ENCODE peak calls at places on chromosomes 1 and 21, in ten cellular contexts. A is MM.1S, F is foreskin fibroblast, O is coronary artery, X is glutamatergic neuron, Q is IMR-90, Y is HFF-Myc, Z is endothelial cell, C is GM13976, B is GM10248. W is an unnamed sample.

GRCh38 chr1:147897030-147897756 is 5.4 kb upstream of the GJA8 start:
- DNase-seq in A (no peak), F (no peak), O (no peak), X (no peak), Q (no peak), Y (no peak), Z (no peak), C (no peak), B (no peak), W (no peak)

GRCh38 chr1:116449578-116449977 is 76.5 kb downstream of the ATP1A1 start:
- DNase-seq in A (no peak), F (no peak), O (no peak), X (no peak), Q (no peak), Y (no peak), Z (no peak), C (no peak), B (no peak), W (no peak)

GRCh38 chr1:93616221-93616995 is 65.2 kb downstream of the BCAR3 start:
- DNase-seq in A (no peak), F (no peak), O (peak), X (no peak), Q (no peak), Y (no peak), Z (no peak), C (no peak), B (no peak), W (no peak)

GRCh38 chr1:31768939-31769704 is 5.0 kb upstream of the ADGRB2 start:
- DNase-seq in A (no peak), F (no peak), O (no peak), X (no peak), Q (no peak), Y (no peak), Z (no peak), C (no peak), B (no peak), W (no peak)

GRCh38 chr1:11484321-11484655 is 5.3 kb downstream of the DISP3 start:
- DNase-seq in A (no peak), F (no peak), O (no peak), X (no peak), Q (no peak), Y (no peak), Z (no peak), C (no peak), B (no peak), W (no peak)

GRCh38 chr1:28865997-28866650 is 48.2 kb upstream of the EPB41 start:
- DNase-seq in A (no peak), F (peak), O (no peak), X (no peak), Q (no peak), Y (no peak), Z (no peak), C (no peak), B (no peak), W (no peak)

GRCh38 chr1:154179951-154180687 is 11.8 kb downstream of the TPM3 start:
- DNase-seq in A (peak), F (no peak), O (no peak), X (no peak), Q (no peak), Y (no peak), Z (no peak), C (peak), B (peak), W (no peak)

GRCh38 chr1:63774617-63775417 is 1.0 kb downstream of the ROR1 start:
- DNase-seq in A (no peak), F (peak), O (peak), X (peak), Q (peak), Y (no peak), Z (peak), C (peak), B (peak), W (no peak)

GRCh38 chr21:37101384-37101783 is 28.3 kb downstream of the TTC3 start:
- DNase-seq in A (no peak), F (peak), O (no peak), X (no peak), Q (peak), Y (no peak), Z (no peak), C (no peak), B (no peak), W (no peak)

GRCh38 chr1:241464985-241465384 is 54.6 kb downstream of the FH start:
- DNase-seq in A (no peak), F (no peak), O (no peak), X (no peak), Q (no peak), Y (no peak), Z (no peak), C (no peak), B (no peak), W (no peak)

GRCh38 chr1:203176273-203176672 is 647 bp upstream of the MYBPH start:
- DNase-seq in A (no peak), F (no peak), O (no peak), X (no peak), Q (no peak), Y (no peak), Z (no peak), C (no peak), B (no peak), W (no peak)

GRCh38 chr1:203175237-203176181 is at the start of gene MYBPH:
- DNase-seq in A (no peak), F (peak), O (no peak), X (no peak), Q (no peak), Y (no peak), Z (no peak), C (no peak), B (no peak), W (no peak)

GRCh38 chr1:203178083-203178482 is 2.5 kb upstream of the MYBPH start:
- DNase-seq in A (no peak), F (peak), O (no peak), X (no peak), Q (peak), Y (no peak), Z (no peak), C (no peak), B (no peak), W (no peak)

GRCh38 chr1:203177471-203178039 is 1.9 kb upstream of the MYBPH start:
- DNase-seq in A (no peak), F (peak), O (no peak), X (no peak), Q (peak), Y (no peak), Z (no peak), C (no peak), B (no peak), W (no peak)

DNA sequence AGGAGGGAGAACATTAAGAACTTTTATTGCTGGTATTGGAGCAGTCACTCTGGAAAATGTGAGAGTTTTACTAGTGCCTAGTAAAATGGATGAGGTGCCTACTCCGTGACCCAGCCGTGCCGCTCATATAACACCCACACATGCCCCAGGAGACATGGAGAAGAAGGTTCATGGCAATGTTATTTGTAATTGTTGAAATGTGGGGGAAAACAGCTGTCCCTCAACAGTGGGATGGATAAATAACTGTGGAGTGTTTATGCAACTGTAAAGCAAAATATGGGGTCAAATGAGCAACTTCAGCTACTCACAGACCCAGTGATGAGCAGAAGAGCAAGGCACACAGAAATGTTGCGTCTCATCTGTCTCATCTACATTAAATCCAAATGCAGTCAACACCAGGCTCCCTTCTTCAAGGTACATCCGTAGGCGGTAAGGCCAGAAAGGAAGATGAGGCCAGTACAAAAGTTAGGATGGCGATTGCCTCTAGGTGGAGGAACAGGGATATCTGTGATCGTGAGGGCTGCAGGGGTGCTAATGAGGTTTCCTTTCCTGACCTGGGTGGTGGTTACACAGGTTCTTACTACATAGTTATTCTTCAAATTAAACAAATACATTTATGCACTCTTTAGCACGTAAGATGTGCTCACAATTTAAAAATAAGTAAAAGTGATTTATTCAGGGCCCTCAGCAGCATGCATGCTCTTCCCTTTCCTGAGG is 1.3 kb upstream of the MYBPH start:
- DNase-seq in A (no peak), F (no peak), O (no peak), X (no peak), Q (no peak), Y (no peak), Z (no peak), C (no peak), B (no peak), W (no peak)
- TF ChIP-seq CTCF in A (no peak), F (no peak), O (no peak), X (no peak), Q (no peak), Y (no peak), Z (no peak), C (no peak), B (no peak), W (no peak)

DNA sequence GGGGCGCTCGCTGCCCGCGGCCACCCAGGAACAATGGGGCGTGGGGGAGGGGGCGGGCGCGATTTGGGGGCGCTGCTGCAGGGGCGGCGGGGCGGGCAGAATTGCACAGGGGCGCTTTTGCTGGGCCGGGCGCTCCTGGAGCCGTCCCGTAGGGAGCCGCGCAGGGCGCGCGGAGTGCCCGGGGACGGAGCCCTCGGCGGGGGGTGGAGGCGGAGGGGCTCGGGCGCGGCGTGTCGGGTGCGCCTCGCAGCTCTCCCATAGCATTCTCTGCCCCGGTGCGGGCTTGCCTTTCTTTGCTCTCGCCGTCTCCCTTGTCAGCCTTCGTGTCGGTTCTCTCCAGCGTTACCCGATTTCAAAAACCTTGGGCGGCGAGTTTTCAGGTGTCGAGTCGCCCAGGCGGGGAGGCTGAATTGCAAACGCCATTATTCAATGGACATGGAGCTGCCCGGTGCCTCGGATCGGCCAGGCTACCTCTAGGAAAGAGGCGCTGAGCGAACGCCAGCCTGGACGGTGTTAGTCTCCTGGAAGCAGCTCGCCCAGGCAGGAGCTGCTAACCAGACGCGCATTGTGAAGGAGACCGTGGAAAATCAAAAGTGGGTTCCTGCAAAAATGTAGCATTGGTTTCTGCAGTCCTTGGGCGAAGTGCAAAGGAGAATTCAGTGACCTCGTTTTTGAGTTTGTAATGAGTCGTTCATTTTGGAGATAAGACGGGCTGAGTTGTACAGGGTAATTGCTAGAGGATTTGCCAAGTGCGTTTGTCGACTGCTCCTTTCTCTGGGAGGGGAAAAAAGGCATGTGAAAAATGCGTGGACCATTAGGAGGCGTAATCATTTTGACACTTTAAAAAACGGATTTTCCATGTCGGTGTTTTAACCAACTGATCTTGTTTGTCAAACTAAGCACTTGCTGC is 626 bp downstream of the CXADR start:
- DNase-seq in A (peak), F (peak), O (no peak), X (peak), Q (no peak), Y (no peak), Z (peak), C (peak), B (peak), W (no peak)
- TF ChIP-seq CTCF in A (peak), F (no peak), O (no peak), X (no peak), Q (no peak), Y (no peak), Z (no peak), C (no peak), B (no peak), W (peak)

DNA sequence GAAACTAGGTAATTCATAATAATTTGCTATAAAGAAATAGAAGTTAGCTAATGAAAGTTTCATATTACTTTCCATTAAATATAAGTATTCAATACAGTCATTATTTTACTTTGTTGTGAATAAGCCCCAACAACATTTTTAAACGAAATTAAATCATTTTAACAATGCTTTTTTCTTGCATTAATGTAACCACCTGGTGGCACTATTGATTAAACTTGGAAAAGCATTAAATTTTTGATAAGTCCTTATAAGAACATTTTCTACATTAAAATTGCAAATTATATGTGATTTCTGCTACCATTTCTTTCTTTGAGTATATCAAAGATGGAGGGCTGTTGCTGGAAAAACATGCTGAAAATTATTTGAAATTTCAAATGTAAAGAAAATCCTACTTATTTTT is 918.8 kb upstream of the TMPRSS15 start:
- DNase-seq in A (no peak), F (no peak), O (no peak), X (no peak), Q (no peak), Y (no peak), Z (no peak), C (no peak), B (no peak), W (no peak)
- TF ChIP-seq CTCF in A (peak), F (no peak), O (no peak), X (no peak), Q (no peak), Y (no peak), Z (no peak), C (no peak), B (no peak), W (peak)

DNA sequence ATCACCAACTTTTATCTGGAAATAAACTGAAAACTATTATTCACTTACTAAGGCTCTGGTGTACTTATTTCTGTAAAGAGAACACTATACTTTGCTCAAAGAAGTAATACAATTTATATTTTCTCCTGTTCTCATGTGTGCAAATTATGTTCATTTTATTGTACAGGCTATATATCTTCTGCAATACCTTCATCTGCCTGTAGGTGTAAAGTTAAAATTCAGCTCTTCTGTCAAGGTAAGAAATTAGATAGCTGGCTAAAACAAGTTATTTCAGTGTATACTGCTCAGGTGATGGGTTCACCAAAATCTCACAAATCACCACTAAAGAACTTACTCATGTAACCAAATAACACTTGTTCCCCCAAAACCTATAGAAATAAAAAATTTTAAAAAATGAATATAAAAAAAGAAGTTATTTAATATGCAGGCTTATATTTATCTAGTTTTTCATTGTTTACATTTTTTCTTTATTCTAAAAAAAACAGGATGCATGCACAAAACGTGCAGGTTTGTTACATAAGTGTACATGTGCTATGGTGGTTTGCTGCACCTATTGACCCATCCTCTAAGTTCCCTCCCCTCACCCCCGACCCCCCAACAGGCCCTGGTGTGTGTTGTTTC is 81.5 kb downstream of the PTGER3 start:
- DNase-seq in A (peak), F (peak), O (no peak), X (no peak), Q (peak), Y (no peak), Z (no peak), C (peak), B (peak), W (no peak)
- TF ChIP-seq CTCF in A (peak), F (no peak), O (peak), X (peak), Q (peak), Y (peak), Z (peak), C (no peak), B (peak), W (peak)

DNA sequence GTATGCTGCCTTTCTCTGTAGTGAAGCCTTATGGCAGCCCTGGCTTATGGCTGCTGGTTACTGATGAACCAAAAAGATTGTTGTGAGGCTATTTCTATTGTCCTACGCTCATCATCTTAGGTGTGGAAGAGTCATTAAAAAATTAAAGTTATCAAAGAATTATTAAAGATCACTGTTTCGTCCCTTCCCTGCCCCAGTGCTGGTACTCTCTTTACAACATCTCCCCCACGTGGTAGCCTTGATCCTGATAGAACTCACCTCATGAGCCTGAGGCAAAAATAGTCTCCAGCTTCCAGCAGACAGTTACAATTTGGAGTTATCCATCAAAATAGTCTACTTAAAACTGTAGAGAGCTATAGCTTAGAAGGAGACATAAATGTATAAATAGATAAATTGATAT is 201.5 kb downstream of the S1PR1 start:
- DNase-seq in A (peak), F (no peak), O (no peak), X (no peak), Q (peak), Y (no peak), Z (peak), C (peak), B (peak), W (no peak)
- TF ChIP-seq CTCF in A (peak), F (peak), O (no peak), X (no peak), Q (peak), Y (peak), Z (no peak), C (peak), B (peak), W (peak)

GRCh38 chr1:186682721-186683120 is 2.5 kb upstream of the PTGS2 start:
- DNase-seq in A (no peak), F (peak), O (no peak), X (no peak), Q (peak), Y (no peak), Z (no peak), C (no peak), B (no peak), W (no peak)
- TF ChIP-seq CTCF in A (peak), F (peak), O (no peak), X (no peak), Q (peak), Y (peak), Z (no peak), C (no peak), B (peak), W (peak)

GRCh38 chr1:156948708-156949107 is 28.3 kb downstream of the LRRC71 start:
- DNase-seq in A (no peak), F (no peak), O (no peak), X (no peak), Q (no peak), Y (no peak), Z (no peak), C (no peak), B (no peak), W (no peak)
- TF ChIP-seq CTCF in A (peak), F (peak), O (no peak), X (peak), Q (no peak), Y (peak), Z (peak), C (no peak), B (no peak), W (peak)

GRCh38 chr1:25757151-25757845 is 42.7 kb upstream of the SELENON start:
- DNase-seq in A (no peak), F (no peak), O (no peak), X (no peak), Q (no peak), Y (no peak), Z (no peak), C (no peak), B (no peak), W (no peak)

GRCh38 chr1:25756210-25756609 is 43.8 kb upstream of the SELENON start:
- DNase-seq in A (no peak), F (no peak), O (no peak), X (no peak), Q (no peak), Y (no peak), Z (peak), C (no peak), B (no peak), W (no peak)

GRCh38 chr1:25757846-25758185 is 42.2 kb upstream of the SELENON start:
- DNase-seq in A (no peak), F (no peak), O (no peak), X (no peak), Q (no peak), Y (no peak), Z (no peak), C (no peak), B (no peak), W (no peak)

GRCh38 chr1:25755475-25756125 is 44.4 kb upstream of the SELENON start:
- DNase-seq in A (no peak), F (no peak), O (no peak), X (no peak), Q (no peak), Y (no peak), Z (no peak), C (no peak), B (no peak), W (no peak)

DNA sequence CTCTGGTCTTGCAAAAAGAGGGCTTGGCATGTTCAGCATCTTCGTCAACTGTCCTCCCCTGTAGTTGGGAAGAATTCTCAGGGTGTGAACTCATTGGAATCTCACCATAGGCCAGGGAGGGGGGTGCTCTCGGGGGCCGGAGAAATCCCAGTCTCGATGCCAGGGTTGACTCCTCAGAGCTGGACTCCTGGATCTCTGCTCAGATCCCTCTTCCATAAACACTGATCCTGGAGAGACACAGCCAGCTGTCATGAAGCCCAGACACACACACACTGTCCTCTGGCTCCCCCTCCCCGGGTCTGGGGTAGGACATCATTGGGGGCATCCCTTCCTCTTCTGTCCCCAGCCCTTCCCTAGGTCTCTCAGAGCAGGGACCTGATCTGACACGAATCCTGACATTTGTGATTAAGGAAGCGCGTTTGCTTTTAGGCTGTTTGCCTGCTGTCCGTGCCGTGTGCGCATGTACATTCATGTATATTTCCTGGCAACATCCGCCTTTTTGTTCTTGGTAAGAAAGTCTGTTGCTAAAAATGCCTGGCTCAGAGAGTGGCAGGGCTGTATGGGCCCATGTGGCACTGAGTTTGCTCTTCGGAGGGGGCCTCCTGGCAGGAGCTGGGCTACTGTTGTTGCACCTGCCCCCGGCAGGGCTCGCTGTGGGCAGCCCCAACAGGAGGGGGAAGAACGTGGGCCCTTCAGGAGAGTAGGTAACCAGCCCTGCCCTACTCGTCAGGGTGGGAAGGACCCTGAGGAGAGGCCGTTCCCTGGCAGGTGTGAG is 45.4 kb upstream of the SELENON start:
- DNase-seq in A (no peak), F (no peak), O (no peak), X (no peak), Q (no peak), Y (no peak), Z (no peak), C (no peak), B (no peak), W (no peak)
- TF ChIP-seq CTCF in A (no peak), F (no peak), O (no peak), X (no peak), Q (no peak), Y (no peak), Z (no peak), C (no peak), B (peak), W (no peak)